ENCODE peak calls at places on chromosomes 2 and 18, in nine cellular contexts. Y, Q, B, Z, H, X, L, R and I are unnamed samples.

GRCh38 chr2:138023298-138023697 is 59.0 kb downstream of the HNMT start:
- DNase-seq in Y (no peak), Q (no peak), B (no peak), Z (no peak), H (no peak), X (no peak), L (no peak), R (no peak), I (no peak)

GRCh38 chr2:95348609-95349567 is 51.7 kb downstream of the KCNIP3 start:
- DNase-seq in Y (no peak), Q (no peak), B (peak), Z (peak), H (no peak), X (peak), L (no peak), R (no peak), I (no peak)

GRCh38 chr2:136246086-136246669 is 128.2 kb upstream of the CXCR4 start:
- DNase-seq in Y (peak), Q (peak), B (peak), Z (peak), H (no peak), X (peak), L (peak), R (peak), I (peak)

GRCh38 chr2:32061973-32062861 is 1.1 kb upstream of the SPAST start:
- DNase-seq in Y (peak), Q (peak), B (peak), Z (peak), H (no peak), X (peak), L (no peak), R (peak), I (no peak)

GRCh38 chr2:80292474-80292873 is 12.1 kb downstream of the LRRTM1 start:
- DNase-seq in Y (no peak), Q (no peak), B (no peak), Z (no peak), H (no peak), X (no peak), L (no peak), R (no peak), I (no peak)

GRCh38 chr2:32425719-32426141 is 68.9 kb downstream of the BIRC6 start:
- DNase-seq in Y (no peak), Q (no peak), B (peak), Z (peak), H (no peak), X (no peak), L (no peak), R (no peak), I (no peak)

GRCh38 chr2:70958759-70959158 is 19.7 kb upstream of the ANKRD53 start:
- DNase-seq in Y (no peak), Q (no peak), B (no peak), Z (no peak), H (no peak), X (no peak), L (peak), R (no peak), I (no peak)

GRCh38 chr2:9594361-9595063 is 36.3 kb downstream of the YWHAQ start:
- DNase-seq in Y (peak), Q (peak), B (peak), Z (peak), H (peak), X (no peak), L (no peak), R (no peak), I (peak)

GRCh38 chr2:135586148-135586547 is 54.9 kb downstream of the R3HDM1 start:
- DNase-seq in Y (no peak), Q (no peak), B (peak), Z (peak), H (no peak), X (no peak), L (no peak), R (peak), I (no peak)

GRCh38 chr2:114076961-114077360 is 187.1 kb downstream of the ACTR3 start:
- DNase-seq in Y (peak), Q (no peak), B (no peak), Z (no peak), H (no peak), X (no peak), L (no peak), R (no peak), I (no peak)

GRCh38 chr2:71471276-71471675 is 17.9 kb downstream of the DYSF start:
- DNase-seq in Y (no peak), Q (no peak), B (peak), Z (peak), H (no peak), X (no peak), L (no peak), R (no peak), I (no peak)

GRCh38 chr2:62884514-62884913 is 166.1 kb upstream of the OTX1 start:
- DNase-seq in Y (no peak), Q (no peak), B (peak), Z (peak), H (peak), X (no peak), L (no peak), R (no peak), I (no peak)

GRCh38 chr2:7594211-7594610 is 677.0 kb downstream of the RNF144A start:
- DNase-seq in Y (no peak), Q (no peak), B (no peak), Z (no peak), H (no peak), X (no peak), L (no peak), R (no peak), I (no peak)

GRCh38 chr2:28684142-28684858 is 67.3 kb upstream of the PPP1CB start:
- DNase-seq in Y (peak), Q (no peak), B (no peak), Z (no peak), H (no peak), X (no peak), L (no peak), R (no peak), I (no peak)

GRCh38 chr18:57806891-57807280 is 3.8 kb upstream of the ATP8B1 start:
- DNase-seq in Y (no peak), Q (no peak), B (peak), Z (peak), H (peak), X (no peak), L (no peak), R (no peak), I (no peak)

GRCh38 chr2:152766908-152767307 is 48.5 kb downstream of the ARL6IP6 start:
- DNase-seq in Y (no peak), Q (no peak), B (peak), Z (peak), H (no peak), X (no peak), L (no peak), R (no peak), I (no peak)

GRCh38 chr2:196277002-196277401 is 105.6 kb upstream of the STK17B start:
- DNase-seq in Y (no peak), Q (peak), B (peak), Z (peak), H (no peak), X (no peak), L (no peak), R (no peak), I (no peak)

GRCh38 chr2:18378020-18378653 is 182.3 kb downstream of the RDH14 start:
- DNase-seq in Y (peak), Q (peak), B (peak), Z (peak), H (no peak), X (peak), L (no peak), R (peak), I (no peak)

GRCh38 chr2:287471-287885 is 413 bp downstream of the ALKAL2 start:
- DNase-seq in Y (no peak), Q (no peak), B (peak), Z (peak), H (no peak), X (no peak), L (peak), R (peak), I (no peak)

GRCh38 chr18:55575066-55575465 is 12.9 kb downstream of the TCF4 start:
- DNase-seq in Y (no peak), Q (no peak), B (no peak), Z (no peak), H (no peak), X (no peak), L (no peak), R (no peak), I (no peak)

GRCh38 chr2:126359494-126359893 is 296.5 kb upstream of the GYPC start:
- DNase-seq in Y (no peak), Q (peak), B (peak), Z (peak), H (no peak), X (no peak), L (no peak), R (peak), I (no peak)
- TF ChIP-seq CTCF in Y (peak), Q (peak), B (peak), Z (peak), H (no peak), X (peak), L (no peak), R (peak), I (peak)

GRCh38 chr18:8607776-8608682 is 1.2 kb upstream of the RAB12 start:
- DNase-seq in Y (peak), Q (peak), B (no peak), Z (peak), H (no peak), X (no peak), L (no peak), R (no peak), I (peak)
- H3K4me3 ChIP-seq in Y (peak), Q (peak), B (peak), Z (no peak), H (peak), X (peak), L (peak), R (peak), I (peak)

GRCh38 chr18:44900627-44901026 is 219.9 kb downstream of the SETBP1 start:
- DNase-seq in Y (no peak), Q (no peak), B (no peak), Z (no peak), H (no peak), X (no peak), L (no peak), R (no peak), I (no peak)

GRCh38 chr18:44899832-44900231 is 219.1 kb downstream of the SETBP1 start:
- DNase-seq in Y (no peak), Q (peak), B (no peak), Z (no peak), H (no peak), X (no peak), L (no peak), R (no peak), I (no peak)

GRCh38 chr18:44898536-44898935 is 217.8 kb downstream of the SETBP1 start:
- DNase-seq in Y (no peak), Q (no peak), B (no peak), Z (no peak), H (no peak), X (no peak), L (no peak), R (peak), I (no peak)

GRCh38 chr18:44903327-44903726 is 222.6 kb downstream of the SETBP1 start:
- DNase-seq in Y (no peak), Q (no peak), B (no peak), Z (no peak), H (no peak), X (no peak), L (no peak), R (no peak), I (no peak)

DNA sequence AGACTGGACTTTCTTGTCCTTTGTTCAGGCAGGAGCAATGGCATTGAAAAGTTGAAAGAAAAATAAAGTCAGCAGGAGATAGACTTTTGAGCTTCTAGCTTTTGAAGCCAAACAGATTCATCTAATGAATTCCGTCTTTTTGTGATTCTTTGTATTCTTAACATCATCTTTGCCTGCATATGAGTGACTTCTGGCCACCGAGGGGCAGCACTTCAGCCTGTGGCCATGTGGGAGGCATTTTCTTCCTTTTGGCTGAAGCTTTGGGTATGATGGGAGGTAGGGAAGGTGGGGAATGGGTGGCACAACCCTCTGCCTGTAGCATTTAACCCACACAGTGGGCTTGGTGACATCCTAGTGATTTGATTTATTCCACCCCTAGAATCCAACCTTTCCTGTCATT is 220.6 kb downstream of the SETBP1 start:
- DNase-seq in Y (no peak), Q (no peak), B (no peak), Z (no peak), H (no peak), X (no peak), L (no peak), R (no peak), I (no peak)
- TF ChIP-seq CTCF in Y (no peak), Q (no peak), B (peak), Z (peak), H (peak), X (no peak), L (peak), R (peak), I (peak)

GRCh38 chr2:97784953-97785352 is 71.6 kb downstream of the ZAP70 start:
- DNase-seq in Y (no peak), Q (no peak), B (no peak), Z (no peak), H (no peak), X (no peak), L (no peak), R (no peak), I (no peak)
- H3K4me3 ChIP-seq in Y (no peak), Q (no peak), B (no peak), Z (no peak), H (no peak), X (no peak), L (no peak), R (no peak), I (no peak)

DNA sequence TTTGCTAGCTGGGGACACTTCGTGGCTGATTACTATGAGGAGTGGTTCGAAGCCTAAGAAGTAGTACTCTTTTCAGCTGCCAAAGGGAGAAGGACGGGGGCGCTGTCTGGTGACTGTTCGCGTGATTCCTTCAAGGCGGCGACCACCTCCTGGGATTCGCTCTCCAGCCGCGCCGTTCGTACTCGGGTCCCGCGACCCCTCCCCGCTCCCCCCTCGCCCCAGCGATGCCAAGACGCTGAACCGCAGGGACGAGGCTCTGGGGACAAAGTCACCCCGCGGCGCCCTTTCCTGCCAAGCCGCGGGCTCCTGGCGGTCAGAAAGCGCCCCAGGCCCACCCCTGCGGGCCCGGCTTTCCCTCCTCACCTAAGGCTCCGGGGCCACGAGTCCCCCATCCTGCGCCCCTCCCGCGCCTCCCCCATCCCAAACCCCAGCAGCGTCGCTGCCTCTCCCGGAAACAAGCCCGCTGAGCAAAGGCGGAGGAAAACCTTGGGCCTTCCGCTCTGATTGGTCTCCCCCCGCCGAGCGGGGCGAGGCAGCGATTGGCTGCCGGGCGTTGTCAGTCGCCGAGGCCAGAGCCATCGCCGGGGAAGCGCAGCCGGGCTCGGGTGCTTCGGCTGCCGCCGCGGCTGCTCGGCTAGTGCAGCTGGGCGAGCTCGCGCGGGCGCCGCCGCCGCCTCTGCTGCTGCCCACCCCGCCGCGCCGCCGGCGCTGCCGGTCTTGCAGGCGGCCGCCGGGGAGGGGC is 404.3 kb downstream of the XIRP2 start:
- DNase-seq in Y (peak), Q (peak), B (peak), Z (peak), H (peak), X (peak), L (peak), R (peak), I (peak)
- TF ChIP-seq CTCF in Y (peak), Q (peak), B (peak), Z (peak), H (peak), X (no peak), L (peak), R (peak), I (peak)

GRCh38 chr2:37720533-37721218 is 49.2 kb upstream of the CDC42EP3 start:
- DNase-seq in Y (no peak), Q (no peak), B (peak), Z (no peak), H (peak), X (no peak), L (no peak), R (no peak), I (no peak)

GRCh38 chr2:37718515-37719161 is 47.2 kb upstream of the CDC42EP3 start:
- DNase-seq in Y (no peak), Q (no peak), B (no peak), Z (no peak), H (no peak), X (no peak), L (no peak), R (no peak), I (no peak)

GRCh38 chr2:37721219-37721600 is 49.8 kb upstream of the CDC42EP3 start:
- DNase-seq in Y (no peak), Q (no peak), B (no peak), Z (no peak), H (no peak), X (no peak), L (no peak), R (no peak), I (no peak)
- H3K4me3 ChIP-seq in Y (no peak), Q (no peak), B (no peak), Z (no peak), H (no peak), X (no peak), L (no peak), R (no peak), I (no peak)